ENCODE peak calls at places on chromosomes 11 and 22, in ten cellular contexts. F, E, R, N, W, A, I, V, D and L are unnamed samples.

GRCh38 chr11:17923213-17923612 is 89.6 kb downstream of the SERGEF start:
- DNase-seq in F (no peak), E (no peak), R (no peak), N (no peak), W (no peak), A (no peak), I (no peak), V (no peak), D (no peak), L (no peak)

GRCh38 chr22:29994027-29994715 is 86.1 kb upstream of the HORMAD2 start:
- DNase-seq in F (peak; percentile 83), E (peak; percentile 39), R (peak; percentile 76), N (no peak), W (peak; percentile 72), A (no peak), I (no peak), V (peak; percentile 33), D (peak; percentile 12), L (no peak)

GRCh38 chr22:31230871-31231621 is 18.9 kb downstream of the LIMK2 start:
- DNase-seq in F (no peak), E (peak; percentile 52), R (peak; percentile 68), N (no peak), W (peak; percentile 42), A (no peak), I (peak; percentile 68), V (no peak), D (peak; percentile 53), L (peak; percentile 82)

GRCh38 chr11:61983419-61983818 is 16.0 kb upstream of the FTH1 start:
- DNase-seq in F (no peak), E (no peak), R (no peak), N (no peak), W (no peak), A (no peak), I (peak; percentile 64), V (no peak), D (no peak), L (peak; percentile 86)

GRCh38 chr11:44575288-44575672 is 9.8 kb downstream of the CD82 start:
- DNase-seq in F (peak; percentile 38), E (no peak), R (peak; percentile 54), N (no peak), W (no peak), A (no peak), I (no peak), V (no peak), D (no peak), L (no peak)

GRCh38 chr11:43504316-43504950 is 145.7 kb downstream of the TTC17 start:
- DNase-seq in F (no peak), E (peak; percentile 2), R (no peak), N (no peak), W (peak; percentile 53), A (no peak), I (no peak), V (no peak), D (no peak), L (peak; percentile 16)

GRCh38 chr22:46593996-46594946 is 25.9 kb upstream of the GRAMD4 start:
- DNase-seq in F (no peak), E (no peak), R (no peak), N (no peak), W (no peak), A (peak; percentile 38), I (no peak), V (no peak), D (no peak), L (no peak)

GRCh38 chr11:117205211-117205818 is 6.1 kb downstream of the TAGLN start:
- DNase-seq in F (no peak), E (no peak), R (no peak), N (no peak), W (no peak), A (no peak), I (no peak), V (no peak), D (no peak), L (no peak)

GRCh38 chr11:126585388-126586302 is 230.2 kb downstream of the ST3GAL4 start:
- DNase-seq in F (peak; percentile 83), E (peak; percentile 35), R (peak; percentile 96), N (no peak), W (peak; percentile 93), A (no peak), I (peak; percentile 29), V (peak; percentile 99), D (peak; percentile 90), L (peak; percentile 92)